ENCODE peak calls at places on chromosomes 1 and 21, in four cellular contexts. X is effector memory CD4-positive, alpha-beta T cell; T is colonic mucosa; U is pancreas. I is an unnamed sample.

GRCh38 chr1:231596337-231596791 is 30.2 kb upstream of the DISC1 start:
- DNase-seq in X (no peak), T (no peak), U (no peak), I (peak; percentile 64)

GRCh38 chr1:172581779-172582178 is 48.8 kb downstream of the SUCO start:
- DNase-seq in X (no peak), T (no peak), U (no peak), I (no peak)

GRCh38 chr1:233326995-233327937 is at the start of gene MAP3K21:
- DNase-seq in X (peak; percentile 82), T (peak; percentile 97), U (peak; percentile 99), I (peak; percentile 99)

GRCh38 chr1:218374401-218374848 is 29.3 kb downstream of the TGFB2 start:
- DNase-seq in X (no peak), T (no peak), U (no peak), I (no peak)

GRCh38 chr1:54981466-54981865 is 1.0 kb downstream of the TMEM61 start:
- DNase-seq in X (no peak), T (no peak), U (no peak), I (no peak)

GRCh38 chr1:203557390-203557789 is 63.4 kb downstream of the OPTC start:
- DNase-seq in X (no peak), T (no peak), U (no peak), I (no peak)

GRCh38 chr1:172778461-172779455 is 119.9 kb downstream of the FASLG start:
- DNase-seq in X (no peak), T (no peak), U (no peak), I (no peak)

GRCh38 chr1:8047686-8048522 is 21.8 kb upstream of the ERRFI1 start:
- DNase-seq in X (no peak), T (no peak), U (no peak), I (no peak)

GRCh38 chr1:164559342-164560070 is 522 bp downstream of the PBX1 start:
- DNase-seq in X (no peak), T (peak; percentile 46), U (peak; percentile 38), I (peak; percentile 79)

GRCh38 chr1:246761386-246761785 is 37.2 kb downstream of the SCCPDH start:
- DNase-seq in X (no peak), T (no peak), U (no peak), I (no peak)

GRCh38 chr1:15993666-15994065 is 10.4 kb upstream of the SRARP start:
- DNase-seq in X (no peak), T (no peak), U (no peak), I (no peak)

GRCh38 chr1:42432714-42433113 is 23.1 kb downstream of the ZMYND12 start:
- DNase-seq in X (no peak), T (no peak), U (no peak), I (no peak)

GRCh38 chr1:24540906-24541710 is 14.8 kb upstream of the NCMAP start:
- DNase-seq in X (no peak), T (peak; percentile 83), U (peak; percentile 53), I (no peak)

GRCh38 chr21:44710756-44711326 is 531 bp downstream of the TSPEAR start:
- DNase-seq in X (no peak), T (no peak), U (no peak), I (peak; percentile 90)

GRCh38 chr1:175757381-175758015 is 14.1 kb upstream of the TNR start:
- DNase-seq in X (no peak), T (peak; percentile 29), U (peak; percentile 45), I (peak; percentile 93)

GRCh38 chr1:227437495-227438008 is 119.3 kb upstream of the CDC42BPA start:
- DNase-seq in X (no peak), T (no peak), U (no peak), I (peak; percentile 47)

GRCh38 chr1:88763649-88764406 is 79.8 kb downstream of the PKN2 start:
- DNase-seq in X (no peak), T (no peak), U (no peak), I (no peak)

GRCh38 chr1:151130837-151131586 is 15.4 kb downstream of the SEMA6C start:
- DNase-seq in X (peak; percentile 37), T (peak; percentile 86), U (peak; percentile 72), I (peak; percentile 98)

GRCh38 chr1:38064232-38064903 is 17.8 kb upstream of the POU3F1 start:
- DNase-seq in X (no peak), T (no peak), U (no peak), I (peak; percentile 72)

GRCh38 chr1:9108056-9108665 is 20.7 kb downstream of the GPR157 start:
- DNase-seq in X (no peak), T (no peak), U (no peak), I (no peak)

GRCh38 chr1:98387701-98388100 is 273.8 kb upstream of the SNX7 start:
- DNase-seq in X (no peak), T (no peak), U (no peak), I (no peak)

GRCh38 chr1:184825571-184825970 is 70.9 kb upstream of the EDEM3 start:
- DNase-seq in X (no peak), T (no peak), U (no peak), I (no peak)

GRCh38 chr1:210252621-210253041 is 20.0 kb downstream of the SERTAD4 start:
- DNase-seq in X (no peak), T (peak; percentile 84), U (no peak), I (peak; percentile 90)

GRCh38 chr21:43188712-43189151 is 19.9 kb downstream of the CRYAA start:
- DNase-seq in X (no peak), T (peak; percentile 12), U (peak; percentile 29), I (peak; percentile 33)

GRCh38 chr1:228555074-228555989 is 68.2 kb downstream of the RNF187 start:
- DNase-seq in X (no peak), T (no peak), U (no peak), I (peak; percentile 58)

GRCh38 chr1:87208936-87209335 is 119.7 kb upstream of the LMO4 start:
- DNase-seq in X (no peak), T (no peak), U (no peak), I (no peak)

GRCh38 chr1:217253351-217253750 is 377.5 kb downstream of the GPATCH2 start:
- DNase-seq in X (no peak), T (no peak), U (no peak), I (no peak)
- H3K27ac ChIP-seq in X (no peak overlapping the region), T (no peak overlapping the region), U (no peak overlapping the region), I (no peak overlapping the region)

GRCh38 chr1:23101101-23101827 is 67.4 kb downstream of the LUZP1 start:
- DNase-seq in X (no peak), T (no peak), U (no peak), I (no peak)

GRCh38 chr1:23100074-23100748 is 68.4 kb downstream of the LUZP1 start:
- DNase-seq in X (peak; percentile 37), T (no peak), U (no peak), I (no peak)

GRCh38 chr1:23099171-23099536 is 69.5 kb downstream of the LUZP1 start:
- DNase-seq in X (no peak), T (no peak), U (no peak), I (no peak)

GRCh38 chr1:23101891-23102688 is 66.6 kb downstream of the LUZP1 start:
- DNase-seq in X (no peak), T (peak; percentile 25), U (no peak), I (no peak)

DNA sequence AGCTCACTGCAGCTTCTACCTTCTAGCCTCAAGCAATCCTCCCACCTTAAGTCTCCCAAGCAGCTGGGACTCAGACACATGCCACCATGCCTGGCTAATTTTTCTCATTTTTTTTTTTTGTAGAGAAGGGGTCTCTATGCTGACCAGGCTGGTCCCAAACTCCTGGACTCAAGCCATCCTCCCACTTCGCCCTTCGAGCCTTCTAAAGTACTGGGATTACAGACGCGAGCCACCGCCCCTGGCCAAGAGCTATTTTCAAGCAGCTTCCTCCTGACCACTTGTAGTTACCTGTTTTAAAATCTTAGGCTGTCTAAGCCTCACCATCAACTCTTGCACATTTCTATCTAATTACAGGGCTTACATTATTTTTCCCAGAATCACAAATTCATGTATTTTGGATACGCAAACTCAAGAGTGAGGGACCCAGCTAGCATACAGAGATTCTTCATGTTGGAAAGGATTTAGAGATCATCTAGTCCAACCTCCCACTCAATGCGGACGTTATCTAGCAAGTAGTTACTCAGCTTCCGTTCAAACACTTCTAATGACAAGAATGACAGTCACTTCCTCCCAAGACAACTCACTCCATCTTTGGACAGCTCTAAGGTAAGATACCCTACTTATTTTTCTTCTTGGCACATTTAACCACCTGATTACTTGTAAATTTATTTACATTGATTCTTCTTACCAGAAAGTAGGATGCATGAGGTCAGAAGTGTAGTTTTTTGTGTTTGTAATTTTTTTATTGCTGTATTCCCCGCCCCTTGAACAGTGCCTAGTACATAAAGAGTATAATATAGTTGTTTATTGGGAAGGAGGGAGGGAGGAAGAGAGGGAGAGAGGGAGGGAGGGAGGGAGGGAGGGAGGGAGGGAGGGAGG is 65.4 kb downstream of the LUZP1 start:
- DNase-seq in X (no peak), T (peak; percentile 50), U (no peak), I (no peak)
- H3K27ac ChIP-seq in X (peak overlapping the region; percentile 35), T (peak overlapping the region; percentile 56), U (no peak overlapping the region), I (no peak overlapping the region)

GRCh38 chr1:47814592-47815436 is 182.4 kb downstream of the TRABD2B start:
- DNase-seq in X (no peak), T (no peak), U (no peak), I (no peak)

GRCh38 chr1:47812848-47813508 is 184.2 kb downstream of the TRABD2B start:
- DNase-seq in X (no peak), T (no peak), U (no peak), I (no peak)

GRCh38 chr1:47816325-47817071 is 180.7 kb downstream of the TRABD2B start:
- DNase-seq in X (no peak), T (no peak), U (no peak), I (no peak)

GRCh38 chr1:47810964-47811650 is 186.1 kb downstream of the TRABD2B start:
- DNase-seq in X (no peak), T (no peak), U (no peak), I (no peak)

GRCh38 chr1:47813970-47814369 is 183.2 kb downstream of the TRABD2B start:
- DNase-seq in X (no peak), T (no peak), U (no peak), I (no peak)
- H3K27ac ChIP-seq in X (no peak overlapping the region), T (no peak overlapping the region), U (no peak overlapping the region), I (no peak overlapping the region)

DNA sequence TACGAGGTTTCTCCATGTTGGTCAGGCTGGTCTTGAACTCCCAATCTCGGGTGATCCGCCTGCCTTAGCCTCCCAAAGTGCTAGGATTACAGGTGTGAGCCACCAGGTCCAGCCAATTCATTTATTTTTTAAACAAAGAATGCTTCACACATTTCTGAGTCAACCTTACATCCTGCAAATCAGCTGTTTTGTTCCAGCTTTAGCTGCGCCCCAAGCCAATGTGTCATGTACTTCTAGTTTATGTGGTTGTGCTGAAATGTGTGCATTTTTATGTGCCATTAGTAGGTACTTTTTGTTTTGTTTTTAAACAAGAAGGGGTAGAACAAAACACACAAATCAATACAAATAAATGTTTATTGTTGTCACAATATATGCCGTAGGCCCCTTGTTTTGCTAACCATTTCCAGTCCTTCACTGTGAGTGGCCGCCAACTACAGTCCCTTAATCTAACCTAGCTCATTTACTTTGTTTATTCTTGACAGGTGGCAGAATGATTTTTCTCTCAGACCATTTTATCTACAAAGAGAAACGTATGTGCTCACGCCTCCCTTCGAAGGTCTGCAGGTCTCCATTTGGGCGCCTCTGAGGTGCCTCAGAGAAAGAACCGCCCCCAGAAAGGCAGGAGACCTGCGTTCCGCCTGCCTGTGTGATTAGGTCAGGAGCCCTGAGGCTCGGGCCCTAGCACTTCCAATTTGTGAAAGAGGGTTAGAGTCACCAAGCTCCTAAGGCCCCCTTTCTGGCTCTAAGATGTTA is 2.8 kb upstream of the CASQ2 start:
- DNase-seq in X (no peak), T (no peak), U (peak; percentile 64), I (no peak)
- H3K27ac ChIP-seq in X (no peak overlapping the region), T (no peak overlapping the region), U (peak overlapping the region; percentile 67), I (no peak overlapping the region)

GRCh38 chr1:235441159-235441685 is 63.0 kb downstream of the B3GALNT2 start:
- DNase-seq in X (no peak), T (no peak), U (no peak), I (no peak)
- H3K27ac ChIP-seq in X (no peak overlapping the region), T (no peak overlapping the region), U (no peak overlapping the region), I (no peak overlapping the region)